ENCODE peak calls at places on chromosomes 11 and 22, in nine cellular contexts. S is fibroblast of lung, H is AG04449, G is IMR-90, D is fibroblast of pulmonary artery, B is epithelial cell of esophagus, O is psoas muscle, T is GM12865, R is fibroblast of mammary gland. L is an unnamed sample.

GRCh38 chr11:12386745-12387144 is 9.4 kb downstream of the PARVA start:
- DNase-seq in S (no peak), H (no peak), G (no peak), D (no peak), B (no peak), O (no peak), T (no peak), R (no peak), L (no peak)

GRCh38 chr11:57315491-57315890 is 9.3 kb downstream of the TNKS1BP1 start:
- DNase-seq in S (peak; percentile 71), H (no peak), G (peak; percentile 61), D (peak; percentile 88), B (no peak), O (peak; percentile 53), T (no peak), R (peak; percentile 65), L (no peak)

GRCh38 chr11:121929581-121929980 is 186.4 kb downstream of the BLID start:
- DNase-seq in S (peak; percentile 35), H (no peak), G (peak; percentile 38), D (peak; percentile 66), B (peak; percentile 36), O (peak; percentile 52), T (no peak), R (peak; percentile 28), L (peak; percentile 95)

GRCh38 chr11:66563832-66564231 is 4.6 kb downstream of the CTSF start:
- DNase-seq in S (no peak), H (no peak), G (no peak), D (no peak), B (no peak), O (no peak), T (no peak), R (no peak), L (no peak)

GRCh38 chr11:134126197-134126822 is 57.4 kb downstream of the JAM3 start:
- DNase-seq in S (peak; percentile 92), H (peak; percentile 64), G (peak; percentile 97), D (peak; percentile 74), B (peak; percentile 75), O (no peak), T (no peak), R (peak; percentile 92), L (peak; percentile 11)

GRCh38 chr11:73055002-73055401 is 87.1 kb downstream of the FCHSD2 start:
- DNase-seq in S (no peak), H (no peak), G (no peak), D (no peak), B (no peak), O (no peak), T (no peak), R (no peak), L (no peak)

GRCh38 chr11:452916-453527 is 2.9 kb downstream of the PTDSS2 start:
- DNase-seq in S (no peak), H (no peak), G (no peak), D (no peak), B (no peak), O (no peak), T (no peak), R (no peak), L (no peak)

GRCh38 chr11:116379185-116379828 is 393.5 kb downstream of the BUD13 start:
- DNase-seq in S (peak; percentile 5), H (no peak), G (peak; percentile 14), D (peak; percentile 20), B (peak; percentile 1), O (no peak), T (peak; percentile 11), R (peak; percentile 1), L (no peak)

GRCh38 chr11:103071008-103071407 is 21.0 kb downstream of the DCUN1D5 start:
- DNase-seq in S (no peak), H (no peak), G (no peak), D (no peak), B (no peak), O (no peak), T (no peak), R (no peak), L (no peak)

GRCh38 chr22:44286673-44287072 is 26.1 kb downstream of the SHISAL1 start:
- DNase-seq in S (no peak), H (no peak), G (no peak), D (no peak), B (no peak), O (no peak), T (no peak), R (peak; percentile 18), L (no peak)

GRCh38 chr11:11895672-11896071 is 53.9 kb downstream of the USP47 start:
- DNase-seq in S (peak; percentile 42), H (no peak), G (peak; percentile 10), D (peak; percentile 26), B (peak; percentile 5), O (no peak), T (no peak), R (peak; percentile 23), L (no peak)

GRCh38 chr11:16923987-16924386 is 90.2 kb downstream of the PLEKHA7 start:
- DNase-seq in S (no peak), H (no peak), G (no peak), D (no peak), B (no peak), O (no peak), T (no peak), R (no peak), L (no peak)

GRCh38 chr11:96990934-96991333 is 601.1 kb downstream of the JRKL start:
- DNase-seq in S (no peak), H (no peak), G (no peak), D (no peak), B (no peak), O (no peak), T (no peak), R (no peak), L (no peak)

GRCh38 chr11:120883404-120884135 is 140.3 kb upstream of the TBCEL start:
- DNase-seq in S (peak; percentile 23), H (no peak), G (peak; percentile 54), D (peak; percentile 56), B (peak; percentile 22), O (no peak), T (no peak), R (peak; percentile 62), L (no peak)

GRCh38 chr11:7613394-7613720 is 59.9 kb downstream of the CYB5R2 start:
- DNase-seq in S (no peak), H (no peak), G (no peak), D (no peak), B (peak; percentile 72), O (no peak), T (no peak), R (no peak), L (peak; percentile 40)

GRCh38 chr11:47501095-47501494 is 51.8 kb downstream of the CELF1 start:
- DNase-seq in S (no peak), H (no peak), G (no peak), D (no peak), B (no peak), O (no peak), T (no peak), R (no peak), L (no peak)
- TF ChIP-seq CTCF in S (no peak), H (no peak), G (no peak), D (no peak), B (no peak), O (no peak), T (no peak), R (no peak), L (no peak)

GRCh38 chr22:24390156-24390555 is 37.2 kb upstream of the ADORA2A start:
- DNase-seq in S (no peak), H (no peak), G (no peak), D (no peak), B (no peak), O (no peak), T (no peak), R (no peak), L (no peak)
- H3K4me3 ChIP-seq in S (no peak overlapping the region), H (no peak overlapping the region), G (no peak overlapping the region), D (no peak overlapping the region), B (no peak overlapping the region), O (no peak overlapping the region), T (no peak overlapping the region), R (no peak overlapping the region), L (no peak overlapping the region)

DNA sequence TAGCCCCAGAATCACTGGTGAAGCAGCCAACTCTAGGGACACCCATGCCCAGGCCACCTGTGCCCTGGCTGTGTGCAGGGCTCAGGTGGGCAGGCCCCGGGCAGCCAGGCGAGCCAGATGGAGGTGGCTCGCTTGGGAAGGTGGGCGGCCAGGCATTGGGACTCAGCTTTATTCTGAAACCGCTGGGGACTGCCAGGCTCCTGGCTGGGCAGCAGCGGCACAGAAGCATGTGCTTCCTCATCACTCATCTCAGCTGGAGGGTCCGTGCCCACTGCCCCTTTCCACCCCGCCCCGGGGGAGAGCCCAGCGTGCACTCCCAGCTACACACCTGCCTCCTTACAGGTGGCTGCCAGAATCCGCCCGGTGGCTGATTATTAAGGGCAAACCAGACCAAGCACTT is 27.1 kb upstream of the SLC22A12 start:
- DNase-seq in S (no peak), H (no peak), G (no peak), D (no peak), B (no peak), O (no peak), T (no peak), R (no peak), L (no peak)
- TF ChIP-seq CTCF in S (no peak), H (no peak), G (no peak), D (no peak), B (no peak), O (no peak), T (no peak), R (no peak), L (no peak)

DNA sequence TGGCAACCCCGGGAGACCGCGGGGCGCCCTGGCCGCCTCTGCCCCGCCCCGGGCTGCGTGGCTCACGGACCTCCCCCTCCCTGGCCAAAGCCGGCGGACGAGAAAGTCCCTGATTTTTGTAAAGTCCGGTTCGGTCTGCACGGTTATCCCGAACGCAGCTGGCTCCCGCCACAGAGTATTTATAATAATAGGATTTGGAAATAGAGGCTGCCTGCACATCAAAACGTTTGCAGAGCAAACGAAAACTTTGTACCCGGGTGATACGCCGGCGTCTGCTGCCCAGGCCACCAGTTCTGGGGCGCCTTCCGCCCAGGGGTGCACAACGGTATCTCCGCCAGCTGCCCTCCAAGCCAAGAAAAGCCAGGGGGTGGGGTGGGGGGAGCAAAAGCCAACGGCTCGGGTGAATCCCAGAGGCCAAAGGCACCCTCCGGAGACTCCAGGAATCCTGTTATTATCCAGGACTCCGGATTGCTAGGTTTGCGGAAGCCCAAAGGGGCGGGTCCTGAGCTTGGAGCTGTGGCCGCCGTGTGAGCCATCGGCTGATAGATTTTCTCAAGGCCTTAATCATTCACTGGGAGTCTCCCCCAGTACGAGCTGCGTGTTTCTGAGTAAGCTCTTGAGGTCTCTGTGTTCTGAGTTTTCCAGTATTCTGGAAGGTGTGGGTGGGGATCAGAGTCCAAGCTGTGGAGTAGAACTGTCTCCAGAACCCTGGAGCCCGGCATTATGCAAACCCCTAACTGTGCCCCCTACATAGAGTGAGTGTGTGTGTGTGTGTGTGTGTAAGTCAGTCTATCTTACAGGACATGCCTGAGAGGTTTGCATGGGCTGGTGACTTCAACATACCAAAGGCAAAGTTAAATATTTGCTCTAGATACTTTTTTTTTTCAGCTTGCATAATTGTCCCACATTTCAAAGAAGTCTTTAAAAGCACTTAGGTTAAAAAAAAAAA is 679 bp upstream of the SHANK2 start:
- DNase-seq in S (peak; percentile 41), H (peak; percentile 37), G (peak; percentile 68), D (peak; percentile 27), B (peak; percentile 88), O (no peak), T (no peak), R (peak; percentile 83), L (no peak)
- H3K4me3 ChIP-seq in S (peak overlapping the region; percentile 59), H (peak overlapping the region; percentile 15), G (peak overlapping the region; percentile 62), D (peak overlapping the region; percentile 7), B (peak overlapping the region; percentile 31), O (peak overlapping the region; percentile 50), T (no peak overlapping the region), R (peak overlapping the region; percentile 49), L (peak overlapping the region; percentile 41)

L was measured in retinal pigment epithelial cell.